ENCODE peak calls at places on chromosomes 16 and 17, in eight cellular contexts. One of them, this sample, is unnamed.

GRCh38 chr17:41784207-41784744 is 2.2 kb downstream of the JUP start:
- DNase-seq in foreskin fibroblast: no peak
- DNase-seq in nephron progenitor cell: peak
- DNase-seq in kidney epithelial cell: peak
- DNase-seq in left ventricle myocardium inferior: peak
- DNase-seq in RWPE1: peak
- DNase-seq in thyroid gland: peak
- DNase-seq in GM12865: peak
- DNase-seq in this sample: peak

GRCh38 chr16:57045694-57046381 is 46.5 kb upstream of the CPNE2 start:
- DNase-seq in foreskin fibroblast: peak
- DNase-seq in nephron progenitor cell: peak
- DNase-seq in kidney epithelial cell: no peak
- DNase-seq in left ventricle myocardium inferior: peak
- DNase-seq in RWPE1: peak
- DNase-seq in thyroid gland: peak
- DNase-seq in GM12865: peak
- DNase-seq in this sample: peak

GRCh38 chr16:49924078-49924477 is 68.2 kb upstream of the ZNF423 start:
- DNase-seq in foreskin fibroblast: no peak
- DNase-seq in nephron progenitor cell: no peak
- DNase-seq in kidney epithelial cell: no peak
- DNase-seq in left ventricle myocardium inferior: no peak
- DNase-seq in RWPE1: no peak
- DNase-seq in thyroid gland: no peak
- DNase-seq in GM12865: peak
- DNase-seq in this sample: no peak

GRCh38 chr16:64019339-64019738 is 1102.5 kb downstream of the CDH11 start:
- DNase-seq in foreskin fibroblast: no peak
- DNase-seq in nephron progenitor cell: no peak
- DNase-seq in kidney epithelial cell: no peak
- DNase-seq in left ventricle myocardium inferior: no peak
- DNase-seq in RWPE1: no peak
- DNase-seq in thyroid gland: no peak
- DNase-seq in GM12865: no peak
- DNase-seq in this sample: no peak

GRCh38 chr17:82656266-82656665 is 8.0 kb upstream of the WDR45B start:
- DNase-seq in foreskin fibroblast: no peak
- DNase-seq in nephron progenitor cell: no peak
- DNase-seq in kidney epithelial cell: no peak
- DNase-seq in left ventricle myocardium inferior: no peak
- DNase-seq in RWPE1: no peak
- DNase-seq in thyroid gland: no peak
- DNase-seq in GM12865: no peak
- DNase-seq in this sample: no peak

GRCh38 chr16:67036323-67036741 is 7.4 kb downstream of the CBFB start:
- DNase-seq in foreskin fibroblast: peak
- DNase-seq in nephron progenitor cell: no peak
- DNase-seq in kidney epithelial cell: no peak
- DNase-seq in left ventricle myocardium inferior: no peak
- DNase-seq in RWPE1: no peak
- DNase-seq in thyroid gland: no peak
- DNase-seq in GM12865: no peak
- DNase-seq in this sample: peak

GRCh38 chr17:16282522-16282921 is 65.5 kb downstream of the PIGL start:
- DNase-seq in foreskin fibroblast: peak
- DNase-seq in nephron progenitor cell: no peak
- DNase-seq in kidney epithelial cell: peak
- DNase-seq in left ventricle myocardium inferior: no peak
- DNase-seq in RWPE1: peak
- DNase-seq in thyroid gland: no peak
- DNase-seq in GM12865: no peak
- DNase-seq in this sample: peak

GRCh38 chr16:77788196-77789084 is at the start of gene VAT1L:
- DNase-seq in foreskin fibroblast: peak
- DNase-seq in nephron progenitor cell: peak
- DNase-seq in kidney epithelial cell: no peak
- DNase-seq in left ventricle myocardium inferior: peak
- DNase-seq in RWPE1: no peak
- DNase-seq in thyroid gland: peak
- DNase-seq in GM12865: peak
- DNase-seq in this sample: peak

GRCh38 chr17:81664051-81664470 is 2.3 kb downstream of the OXLD1 start:
- DNase-seq in foreskin fibroblast: no peak
- DNase-seq in nephron progenitor cell: no peak
- DNase-seq in kidney epithelial cell: no peak
- DNase-seq in left ventricle myocardium inferior: no peak
- DNase-seq in RWPE1: no peak
- DNase-seq in thyroid gland: no peak
- DNase-seq in GM12865: no peak
- DNase-seq in this sample: no peak

GRCh38 chr16:56102159-56102798 is 89.0 kb upstream of the GNAO1 start:
- DNase-seq in foreskin fibroblast: no peak
- DNase-seq in nephron progenitor cell: peak
- DNase-seq in kidney epithelial cell: no peak
- DNase-seq in left ventricle myocardium inferior: peak
- DNase-seq in RWPE1: no peak
- DNase-seq in thyroid gland: peak
- DNase-seq in GM12865: no peak
- DNase-seq in this sample: no peak

GRCh38 chr17:29617481-29618271 is 5.0 kb downstream of the CORO6 start:
- DNase-seq in foreskin fibroblast: peak
- DNase-seq in nephron progenitor cell: peak
- DNase-seq in kidney epithelial cell: no peak
- DNase-seq in left ventricle myocardium inferior: peak
- DNase-seq in RWPE1: no peak
- DNase-seq in thyroid gland: peak
- DNase-seq in GM12865: peak
- DNase-seq in this sample: peak

GRCh38 chr16:70395345-70395901 is 43.5 kb downstream of the ST3GAL2 start:
- DNase-seq in foreskin fibroblast: peak
- DNase-seq in nephron progenitor cell: peak
- DNase-seq in kidney epithelial cell: no peak
- DNase-seq in left ventricle myocardium inferior: peak
- DNase-seq in RWPE1: no peak
- DNase-seq in thyroid gland: peak
- DNase-seq in GM12865: peak
- DNase-seq in this sample: peak

DNA sequence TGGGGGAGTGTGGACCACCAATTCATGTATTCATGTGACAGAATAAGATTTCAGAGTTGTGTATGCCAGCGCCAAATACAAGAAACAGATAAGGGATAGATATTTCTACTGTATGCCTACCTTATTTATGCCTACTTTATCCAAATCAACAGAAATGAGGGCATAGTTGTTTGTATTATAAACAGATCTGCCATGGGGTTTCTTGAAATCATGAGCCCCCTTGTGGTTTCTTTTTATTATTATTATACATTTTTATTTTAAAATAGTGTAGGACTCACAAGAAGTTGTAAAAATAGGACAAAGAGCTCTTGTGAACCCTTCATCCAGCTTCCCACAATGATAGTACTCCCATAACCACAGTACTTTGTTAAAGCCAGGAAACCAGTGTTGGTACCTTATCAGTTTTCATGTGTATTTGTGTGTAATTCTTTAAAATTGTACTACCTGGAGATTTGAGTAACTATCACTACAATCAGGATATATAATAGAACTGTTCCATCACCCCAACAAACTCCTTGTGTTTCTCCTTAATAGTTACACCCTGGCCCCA is 229.4 kb downstream of the CCDC182 start:
- DNase-seq in foreskin fibroblast: no peak
- DNase-seq in nephron progenitor cell: no peak
- DNase-seq in kidney epithelial cell: no peak
- DNase-seq in left ventricle myocardium inferior: no peak
- DNase-seq in RWPE1: no peak
- DNase-seq in thyroid gland: no peak
- DNase-seq in GM12865: no peak
- DNase-seq in this sample: no peak
- TF ChIP-seq CTCF in foreskin fibroblast: no peak
- TF ChIP-seq CTCF in nephron progenitor cell: no peak
- TF ChIP-seq CTCF in kidney epithelial cell: no peak
- TF ChIP-seq CTCF in left ventricle myocardium inferior: peak
- TF ChIP-seq CTCF in RWPE1: no peak
- TF ChIP-seq CTCF in thyroid gland: no peak
- TF ChIP-seq CTCF in GM12865: no peak
- TF ChIP-seq CTCF in this sample: no peak

GRCh38 chr16:87877942-87878507 is 8.7 kb upstream of the SLC7A5 start:
- DNase-seq in foreskin fibroblast: no peak
- DNase-seq in nephron progenitor cell: no peak
- DNase-seq in kidney epithelial cell: no peak
- DNase-seq in left ventricle myocardium inferior: no peak
- DNase-seq in RWPE1: no peak
- DNase-seq in thyroid gland: no peak
- DNase-seq in GM12865: peak
- DNase-seq in this sample: no peak
- TF ChIP-seq CTCF in foreskin fibroblast: peak
- TF ChIP-seq CTCF in nephron progenitor cell: no peak
- TF ChIP-seq CTCF in kidney epithelial cell: no peak
- TF ChIP-seq CTCF in left ventricle myocardium inferior: no peak
- TF ChIP-seq CTCF in RWPE1: no peak
- TF ChIP-seq CTCF in thyroid gland: no peak
- TF ChIP-seq CTCF in GM12865: peak
- TF ChIP-seq CTCF in this sample: no peak

DNA sequence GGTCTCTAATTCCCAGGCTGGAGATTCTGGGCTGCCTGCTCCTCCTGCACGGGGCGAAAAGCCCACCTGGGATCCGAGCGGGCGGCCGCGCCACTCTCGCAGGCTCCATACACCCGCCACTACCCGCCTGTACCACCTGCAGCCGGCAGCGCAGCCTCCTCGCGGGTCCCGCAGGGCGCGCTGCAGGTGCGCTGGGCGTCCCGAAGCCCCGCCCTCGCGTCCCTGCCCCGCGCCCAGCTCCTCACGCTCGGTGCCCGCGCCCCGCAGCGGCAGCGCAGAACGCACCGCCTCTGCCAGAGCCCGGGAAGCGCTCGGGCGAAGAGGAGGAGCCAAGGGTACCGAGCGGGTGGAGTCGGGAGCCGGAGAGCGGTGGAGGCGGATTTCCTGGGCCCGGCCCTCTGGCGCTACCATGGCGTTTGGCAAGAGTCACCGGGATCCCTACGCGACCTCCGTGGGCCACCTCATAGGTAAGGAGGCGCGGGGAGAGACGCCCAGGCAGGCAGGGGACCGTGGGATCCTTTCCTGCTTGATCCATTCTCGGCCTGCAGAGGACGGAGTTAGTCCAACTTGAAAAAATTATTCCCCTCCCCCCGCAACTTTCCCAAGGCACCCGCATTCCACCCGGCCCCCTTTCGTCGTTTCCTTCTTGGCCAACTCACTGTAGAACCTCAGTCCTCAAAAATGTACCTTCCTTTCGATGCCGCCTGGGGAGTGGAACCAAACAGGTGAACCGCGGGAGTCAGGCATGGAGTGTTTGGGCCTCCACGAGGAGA is at the start of gene TOM1L1:
- DNase-seq in foreskin fibroblast: peak
- DNase-seq in nephron progenitor cell: peak
- DNase-seq in kidney epithelial cell: no peak
- DNase-seq in left ventricle myocardium inferior: peak
- DNase-seq in RWPE1: peak
- DNase-seq in thyroid gland: peak
- DNase-seq in GM12865: peak
- DNase-seq in this sample: peak
- TF ChIP-seq CTCF in foreskin fibroblast: peak
- TF ChIP-seq CTCF in nephron progenitor cell: no peak
- TF ChIP-seq CTCF in kidney epithelial cell: peak
- TF ChIP-seq CTCF in left ventricle myocardium inferior: no peak
- TF ChIP-seq CTCF in RWPE1: peak
- TF ChIP-seq CTCF in thyroid gland: peak
- TF ChIP-seq CTCF in GM12865: no peak
- TF ChIP-seq CTCF in this sample: no peak

GRCh38 chr16:10611825-10612342 is 31.5 kb upstream of the EMP2 start:
- DNase-seq in foreskin fibroblast: no peak
- DNase-seq in nephron progenitor cell: no peak
- DNase-seq in kidney epithelial cell: no peak
- DNase-seq in left ventricle myocardium inferior: no peak
- DNase-seq in RWPE1: no peak
- DNase-seq in thyroid gland: no peak
- DNase-seq in GM12865: no peak
- DNase-seq in this sample: no peak

GRCh38 chr16:10608687-10609409 is 28.4 kb upstream of the EMP2 start:
- DNase-seq in foreskin fibroblast: peak
- DNase-seq in nephron progenitor cell: no peak
- DNase-seq in kidney epithelial cell: no peak
- DNase-seq in left ventricle myocardium inferior: peak
- DNase-seq in RWPE1: no peak
- DNase-seq in thyroid gland: no peak
- DNase-seq in GM12865: no peak
- DNase-seq in this sample: peak

GRCh38 chr16:10607157-10607556 is 26.8 kb upstream of the EMP2 start:
- DNase-seq in foreskin fibroblast: no peak
- DNase-seq in nephron progenitor cell: no peak
- DNase-seq in kidney epithelial cell: no peak
- DNase-seq in left ventricle myocardium inferior: no peak
- DNase-seq in RWPE1: no peak
- DNase-seq in thyroid gland: no peak
- DNase-seq in GM12865: no peak
- DNase-seq in this sample: no peak

GRCh38 chr16:10610499-10611184 is 30.2 kb upstream of the EMP2 start:
- DNase-seq in foreskin fibroblast: no peak
- DNase-seq in nephron progenitor cell: no peak
- DNase-seq in kidney epithelial cell: no peak
- DNase-seq in left ventricle myocardium inferior: no peak
- DNase-seq in RWPE1: no peak
- DNase-seq in thyroid gland: no peak
- DNase-seq in GM12865: no peak
- DNase-seq in this sample: no peak

GRCh38 chr16:10609410-10609774 is 29.0 kb upstream of the EMP2 start:
- DNase-seq in foreskin fibroblast: peak
- DNase-seq in nephron progenitor cell: no peak
- DNase-seq in kidney epithelial cell: no peak
- DNase-seq in left ventricle myocardium inferior: no peak
- DNase-seq in RWPE1: no peak
- DNase-seq in thyroid gland: no peak
- DNase-seq in GM12865: no peak
- DNase-seq in this sample: peak
- TF ChIP-seq CTCF in foreskin fibroblast: no peak
- TF ChIP-seq CTCF in nephron progenitor cell: no peak
- TF ChIP-seq CTCF in kidney epithelial cell: no peak
- TF ChIP-seq CTCF in left ventricle myocardium inferior: no peak
- TF ChIP-seq CTCF in RWPE1: no peak
- TF ChIP-seq CTCF in thyroid gland: no peak
- TF ChIP-seq CTCF in GM12865: no peak
- TF ChIP-seq CTCF in this sample: no peak

DNA sequence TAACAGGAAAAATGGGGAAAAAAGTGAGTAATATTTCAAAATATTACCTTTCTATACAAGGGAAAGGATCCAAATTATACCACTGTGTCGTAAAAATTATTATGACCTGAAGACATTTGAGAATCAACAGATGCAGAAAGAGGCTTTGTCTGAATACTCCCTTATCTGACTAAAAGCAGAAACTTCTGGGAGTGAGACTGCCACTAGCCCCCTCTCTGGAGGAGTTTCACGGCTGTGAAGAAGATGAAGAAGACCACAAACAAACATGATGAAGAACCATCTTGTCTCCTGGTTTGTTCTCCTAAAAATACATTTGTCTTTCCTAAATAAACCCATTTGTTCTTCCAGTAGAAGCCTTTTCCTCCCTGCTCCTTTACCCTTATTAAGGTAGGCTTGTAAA is 29.4 kb downstream of the CNTROB start:
- DNase-seq in foreskin fibroblast: no peak
- DNase-seq in nephron progenitor cell: no peak
- DNase-seq in kidney epithelial cell: no peak
- DNase-seq in left ventricle myocardium inferior: no peak
- DNase-seq in RWPE1: no peak
- DNase-seq in thyroid gland: no peak
- DNase-seq in GM12865: no peak
- DNase-seq in this sample: peak
- TF ChIP-seq CTCF in foreskin fibroblast: no peak
- TF ChIP-seq CTCF in nephron progenitor cell: no peak
- TF ChIP-seq CTCF in kidney epithelial cell: no peak
- TF ChIP-seq CTCF in left ventricle myocardium inferior: no peak
- TF ChIP-seq CTCF in RWPE1: no peak
- TF ChIP-seq CTCF in thyroid gland: no peak
- TF ChIP-seq CTCF in GM12865: no peak
- TF ChIP-seq CTCF in this sample: no peak

This sample was measured in fibroblast of villous mesenchyme.